ENCODE peak calls at places on chromosomes 3 and 15, in six cellular contexts. L is mesendoderm, G is neuronal stem cell, A is H9, U is mesenchymal stem cell, J is H1. Y is an unnamed sample.

GRCh38 chr3:12135029-12135634 is 23.6 kb downstream of the TIMP4 start:
- DNase-seq in L (peak), G (peak), A (peak), U (peak), J (peak), Y (peak)

GRCh38 chr3:6861989-6862879 is 1.3 kb downstream of the GRM7 start:
- DNase-seq in L (peak), G (no peak), A (peak), U (no peak), J (no peak), Y (no peak)

GRCh38 chr15:89419370-89419984 is 76.9 kb downstream of the RHCG start:
- DNase-seq in L (peak), G (peak), A (peak), U (peak), J (no peak), Y (peak)

GRCh38 chr15:28133281-28133680 is 34.2 kb upstream of the OCA2 start:
- DNase-seq in L (no peak), G (no peak), A (no peak), U (no peak), J (no peak), Y (peak)

GRCh38 chr3:4982773-4983738 is 3.8 kb downstream of the BHLHE40 start:
- DNase-seq in L (no peak), G (no peak), A (no peak), U (peak), J (no peak), Y (peak)

GRCh38 chr3:189806171-189806951 is 175.2 kb downstream of the TP63 start:
- DNase-seq in L (peak), G (peak), A (peak), U (peak), J (no peak), Y (peak)

GRCh38 chr3:105456017-105456416 is 89.3 kb downstream of the ALCAM start:
- DNase-seq in L (no peak), G (no peak), A (no peak), U (no peak), J (no peak), Y (no peak)

GRCh38 chr3:182397164-182397563 is 396.1 kb upstream of the ATP11B start:
- DNase-seq in L (no peak), G (no peak), A (no peak), U (no peak), J (no peak), Y (no peak)

GRCh38 chr3:56988458-56988857 is 72.0 kb upstream of the SPATA12 start:
- DNase-seq in L (no peak), G (no peak), A (no peak), U (no peak), J (no peak), Y (no peak)

GRCh38 chr3:38721207-38721772 is 71.8 kb upstream of the SCN5A start:
- DNase-seq in L (no peak), G (no peak), A (no peak), U (no peak), J (no peak), Y (no peak)

GRCh38 chr3:38722760-38723568 is 73.5 kb upstream of the SCN5A start:
- DNase-seq in L (no peak), G (no peak), A (no peak), U (no peak), J (no peak), Y (peak)

GRCh38 chr3:38717603-38718240 is 68.2 kb upstream of the SCN5A start:
- DNase-seq in L (no peak), G (no peak), A (no peak), U (no peak), J (no peak), Y (no peak)

GRCh38 chr3:38723569-38724391 is 74.3 kb upstream of the SCN5A start:
- DNase-seq in L (peak), G (no peak), A (no peak), U (no peak), J (no peak), Y (no peak)

GRCh38 chr3:38720465-38720864 is 71.0 kb upstream of the SCN5A start:
- DNase-seq in L (peak), G (no peak), A (no peak), U (no peak), J (no peak), Y (no peak)
- H3K23ac ChIP-seq in L (no peak), G (no peak), A (no peak), U (no peak), J (no peak), Y (no peak)

GRCh38 chr3:46558184-46559029 is 7.7 kb downstream of the LRRC2 start:
- DNase-seq in L (peak), G (no peak), A (peak), U (peak), J (no peak), Y (peak)
- H2BK15ac ChIP-seq in L (peak), G (no peak), A (no peak), U (no peak), J (peak), Y (peak)

DNA sequence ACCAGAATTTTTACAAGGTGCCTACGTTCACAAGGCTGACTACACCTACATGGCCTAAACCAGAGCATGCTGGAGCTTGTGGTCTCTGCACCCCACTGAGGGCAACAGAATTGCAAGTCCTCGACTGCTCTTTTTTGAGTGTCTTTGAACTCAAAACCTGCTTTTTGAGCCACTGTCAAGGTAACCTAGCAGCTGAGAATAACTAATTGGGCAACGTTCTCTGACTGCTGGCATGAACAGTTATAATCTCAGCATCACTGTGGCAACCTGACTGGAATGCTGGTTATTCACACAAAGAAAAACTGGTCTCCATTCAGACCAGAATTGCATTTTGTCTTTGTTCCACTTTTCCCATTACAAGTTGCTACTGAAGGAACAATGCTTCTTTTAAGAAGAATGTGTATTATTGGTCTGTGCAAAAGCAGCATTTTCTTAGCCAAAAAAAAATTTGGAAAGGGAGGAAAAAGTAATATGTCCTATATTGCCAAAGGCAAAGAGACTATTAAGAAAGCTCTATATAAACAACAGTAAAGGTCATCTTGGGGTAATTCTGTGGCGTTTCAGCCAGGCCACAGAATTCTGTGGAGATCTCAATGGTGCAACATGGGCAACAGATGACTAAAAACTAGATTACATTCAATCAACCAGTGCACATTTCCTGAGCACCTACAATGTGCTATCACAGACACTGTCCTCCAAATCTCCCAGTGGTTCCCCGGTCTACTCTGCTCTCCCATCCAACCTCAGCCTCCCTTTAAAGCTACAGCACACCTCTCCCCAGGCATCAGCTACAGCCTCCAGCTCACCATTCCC is 76.8 kb downstream of the TNIK start:
- DNase-seq in L (no peak), G (no peak), A (no peak), U (peak), J (no peak), Y (peak)
- H3K23ac ChIP-seq in L (no peak), G (no peak), A (no peak), U (no peak), J (no peak), Y (peak)

GRCh38 chr15:94002026-94002425 is 229.3 kb upstream of the MCTP2 start:
- DNase-seq in L (peak), G (no peak), A (no peak), U (no peak), J (no peak), Y (no peak)
- H2BK15ac ChIP-seq in L (no peak), G (no peak), A (no peak), U (no peak), J (no peak), Y (no peak)